ENCODE peak calls at places on chromosome 3, in ten cellular contexts. B, T, D, S, O, J, I, Z, Y and H are unnamed samples.

GRCh38 chr3:135444058-135444457 is 521.5 kb upstream of the PPP2R3A start:
- DNase-seq in B (no peak), T (no peak), D (no peak), S (no peak), O (no peak), J (no peak), I (no peak), Z (no peak), Y (no peak), H (no peak)

GRCh38 chr3:110625126-110625798 is 446.4 kb upstream of the NECTIN3 start:
- DNase-seq in B (no peak), T (no peak), D (no peak), S (peak; percentile 1), O (peak; percentile 57), J (no peak), I (no peak), Z (no peak), Y (no peak), H (no peak)

GRCh38 chr3:114627760-114628159 is 333.9 kb downstream of the TIGIT start:
- DNase-seq in B (no peak), T (no peak), D (no peak), S (peak; percentile 36), O (no peak), J (no peak), I (no peak), Z (no peak), Y (peak; percentile 43), H (no peak)

GRCh38 chr3:195556390-195556789 is 13.3 kb upstream of the PPP1R2 start:
- DNase-seq in B (no peak), T (no peak), D (peak; percentile 37), S (no peak), O (peak; percentile 79), J (peak; percentile 60), I (no peak), Z (no peak), Y (no peak), H (no peak)

GRCh38 chr3:152021951-152022461 is 148.6 kb downstream of the SUCNR1 start:
- DNase-seq in B (peak; percentile 97), T (no peak), D (peak; percentile 97), S (peak; percentile 70), O (peak; percentile 48), J (no peak), I (no peak), Z (no peak), Y (peak; percentile 32), H (no peak)

GRCh38 chr3:30289324-30289723 is 317.1 kb upstream of the TGFBR2 start:
- DNase-seq in B (no peak), T (no peak), D (peak; percentile 35), S (no peak), O (no peak), J (no peak), I (no peak), Z (no peak), Y (no peak), H (peak; percentile 44)

GRCh38 chr3:195302436-195302835 is 31.5 kb upstream of the XXYLT1 start:
- DNase-seq in B (no peak), T (no peak), D (no peak), S (peak; percentile 42), O (no peak), J (no peak), I (no peak), Z (no peak), Y (peak; percentile 69), H (no peak)

GRCh38 chr3:141797167-141797773 is 34.1 kb downstream of the GRK7 start:
- DNase-seq in B (no peak), T (peak; percentile 86), D (no peak), S (peak; percentile 31), O (peak; percentile 96), J (peak; percentile 85), I (no peak), Z (peak; percentile 83), Y (peak; percentile 7), H (peak; percentile 34)

GRCh38 chr3:12467746-12468145 is 16.5 kb upstream of the TSEN2 start:
- DNase-seq in B (no peak), T (no peak), D (no peak), S (no peak), O (no peak), J (no peak), I (no peak), Z (no peak), Y (no peak), H (no peak)

GRCh38 chr3:12470680-12471079 is 13.6 kb upstream of the TSEN2 start:
- DNase-seq in B (no peak), T (no peak), D (no peak), S (no peak), O (no peak), J (no peak), I (no peak), Z (no peak), Y (no peak), H (no peak)

GRCh38 chr3:12468757-12469156 is 15.5 kb upstream of the TSEN2 start:
- DNase-seq in B (no peak), T (no peak), D (no peak), S (peak; percentile 37), O (no peak), J (no peak), I (no peak), Z (no peak), Y (no peak), H (no peak)

GRCh38 chr3:12470111-12470510 is 14.2 kb upstream of the TSEN2 start:
- DNase-seq in B (peak; percentile 54), T (no peak), D (peak; percentile 92), S (peak; percentile 74), O (no peak), J (no peak), I (no peak), Z (no peak), Y (peak; percentile 54), H (no peak)

DNA sequence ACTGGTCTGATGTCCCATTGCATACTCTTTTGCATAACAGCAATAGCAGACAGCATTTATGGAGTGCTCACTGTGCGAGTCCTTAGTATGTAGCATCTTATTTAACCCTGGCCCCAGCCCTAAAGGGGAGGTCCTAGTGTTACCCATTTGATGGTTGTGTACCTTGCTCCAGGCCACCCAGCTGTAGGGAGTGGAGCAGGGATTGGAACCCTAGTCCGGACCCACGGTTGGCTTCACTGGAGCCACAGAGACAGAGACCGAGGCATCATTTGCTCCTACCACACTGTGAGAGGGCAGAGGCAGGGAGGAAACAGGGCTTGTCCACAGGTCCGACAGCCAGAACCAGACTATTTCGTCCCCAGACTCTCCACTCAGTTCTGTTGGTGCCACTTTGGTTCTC is 16.0 kb upstream of the TSEN2 start:
- DNase-seq in B (no peak), T (no peak), D (no peak), S (no peak), O (no peak), J (no peak), I (no peak), Z (no peak), Y (no peak), H (no peak)
- H3K27ac ChIP-seq in B (no peak overlapping the region), T (no peak overlapping the region), D (peak overlapping the region; percentile 99), S (no peak overlapping the region), O (no peak overlapping the region), J (no peak overlapping the region), I (no peak overlapping the region), Z (no peak overlapping the region), Y (no peak overlapping the region), H (no peak overlapping the region)

GRCh38 chr3:133989931-133990702 is 39.6 kb downstream of the SLCO2A1 start:
- DNase-seq in B (no peak), T (no peak), D (no peak), S (no peak), O (peak; percentile 35), J (no peak), I (no peak), Z (no peak), Y (no peak), H (no peak)
- H3K9ac ChIP-seq in B (no peak overlapping the region), T (no peak overlapping the region), D (no peak overlapping the region), S (no peak overlapping the region), O (no peak overlapping the region), J (no peak overlapping the region), I (no peak overlapping the region), Z (no peak overlapping the region), Y (no peak overlapping the region), H (no peak overlapping the region)

GRCh38 chr3:102142379-102143058 is 292.3 kb upstream of the ZPLD1 start:
- DNase-seq in B (no peak), T (no peak), D (no peak), S (no peak), O (no peak), J (no peak), I (no peak), Z (no peak), Y (no peak), H (no peak)

GRCh38 chr3:102143536-102143935 is 291.3 kb upstream of the ZPLD1 start:
- DNase-seq in B (no peak), T (no peak), D (no peak), S (no peak), O (no peak), J (no peak), I (no peak), Z (no peak), Y (no peak), H (no peak)

GRCh38 chr3:102141913-102142210 is 292.5 kb downstream of the NFKBIZ start:
- DNase-seq in B (no peak), T (no peak), D (no peak), S (no peak), O (no peak), J (no peak), I (no peak), Z (no peak), Y (no peak), H (no peak)

GRCh38 chr3:102140116-102140515 is 290.8 kb downstream of the NFKBIZ start:
- DNase-seq in B (no peak), T (no peak), D (no peak), S (no peak), O (no peak), J (no peak), I (no peak), Z (no peak), Y (no peak), H (no peak)

DNA sequence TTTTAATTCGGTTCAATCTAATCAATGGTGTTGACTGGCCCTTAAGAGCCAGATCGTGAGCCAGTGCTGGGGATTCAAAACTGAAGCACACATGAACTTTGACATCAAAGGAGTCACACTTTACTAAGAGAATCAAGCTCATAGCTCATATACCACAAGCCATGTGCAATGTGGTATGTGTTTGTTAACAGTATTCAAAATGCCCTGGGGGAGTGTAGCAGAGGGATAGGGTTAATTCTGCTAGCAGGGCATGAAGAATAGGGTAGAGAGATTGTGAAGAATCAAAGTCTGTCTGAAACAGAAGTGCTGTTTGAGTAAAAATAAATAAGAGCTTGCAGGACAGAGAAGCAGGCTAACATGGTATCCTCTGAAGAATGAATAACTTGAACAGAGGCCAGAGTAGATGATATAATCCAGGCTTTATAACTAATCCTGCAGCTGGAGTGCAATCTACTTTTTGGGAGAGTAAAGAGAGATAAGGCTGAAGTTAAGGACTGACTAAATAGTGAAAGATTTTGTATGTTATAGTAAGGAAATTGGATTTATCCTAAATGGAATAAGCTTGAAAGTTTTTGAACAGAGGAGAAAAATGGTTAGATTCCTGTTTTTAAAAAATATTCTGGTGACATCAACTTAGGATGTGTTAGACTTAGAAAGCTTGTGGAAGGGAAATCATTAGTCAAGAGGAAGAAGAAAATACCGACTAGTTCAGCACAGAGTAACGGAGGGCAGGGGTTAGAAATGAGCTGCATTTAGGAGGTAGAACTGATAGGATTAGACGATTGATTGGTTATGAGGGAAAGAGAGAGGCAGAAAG is 292.0 kb downstream of the NFKBIZ start:
- DNase-seq in B (no peak), T (no peak), D (peak; percentile 48), S (peak; percentile 28), O (no peak), J (no peak), I (no peak), Z (no peak), Y (peak; percentile 67), H (no peak)
- H3K27ac ChIP-seq in B (no peak overlapping the region), T (no peak overlapping the region), D (no peak overlapping the region), S (no peak overlapping the region), O (no peak overlapping the region), J (no peak overlapping the region), I (no peak overlapping the region), Z (no peak overlapping the region), Y (no peak overlapping the region), H (no peak overlapping the region)

GRCh38 chr3:123883111-123883510 is 1.0 kb downstream of the MYLK start:
- DNase-seq in B (peak; percentile 29), T (no peak), D (no peak), S (no peak), O (no peak), J (no peak), I (no peak), Z (no peak), Y (no peak), H (no peak)
- H3K9ac ChIP-seq in B (no peak overlapping the region), T (no peak overlapping the region), D (no peak overlapping the region), S (no peak overlapping the region), O (no peak overlapping the region), J (no peak overlapping the region), I (no peak overlapping the region), Z (no peak overlapping the region), Y (peak overlapping the region; percentile 90), H (no peak overlapping the region)